ENCODE peak calls at places on chromosomes 4 and X, in four cellular contexts. R is GM12878, N is IMR-90, F is A549. Y is an unnamed sample.

GRCh38 chrX:22758807-22759481 is 240.8 kb upstream of the DDX53 start:
- DNase-seq in N (no peak), R (no peak), F (no peak), Y (no peak)

GRCh38 chrX:46628406-46629371 is 55.1 kb downstream of the CHST7 start:
- DNase-seq in F (no peak), R (peak), N (peak), Y (no peak)

GRCh38 chrX:151488677-151489076 is 74.8 kb upstream of the PASD1 start:
- DNase-seq in F (peak), R (no peak), N (no peak), Y (peak)

GRCh38 chrX:120456973-120457372 is 12.1 kb downstream of the LAMP2 start:
- DNase-seq in N (peak), R (no peak), F (no peak), Y (no peak)

GRCh38 chr4:90318208-90318607 is 191.0 kb downstream of the CCSER1 start:
- DNase-seq in N (peak), F (peak), R (no peak), Y (peak)

GRCh38 chrX:103565197-103565596 is 20.1 kb upstream of the TCEAL4 start:
- DNase-seq in N (no peak), F (no peak), R (no peak), Y (no peak)

GRCh38 chr4:52646096-52646495 is 13.0 kb downstream of the USP46 start:
- DNase-seq in F (no peak), N (no peak), R (no peak), Y (no peak)

GRCh38 chrX:40780123-40780522 is 44.8 kb upstream of the MED14 start:
- DNase-seq in F (no peak), N (no peak), R (no peak), Y (no peak)

GRCh38 chr4:45099471-45099870 is 373.1 kb upstream of the GNPDA2 start:
- DNase-seq in R (no peak), N (no peak), F (no peak), Y (no peak)

GRCh38 chr4:158729716-158730559 is 6.7 kb upstream of the PPID start:
- DNase-seq in R (peak), N (peak), F (peak), Y (peak)

GRCh38 chrX:40867352-40867751 is 132.0 kb upstream of the MED14 start:
- DNase-seq in R (no peak), F (peak), N (peak), Y (no peak)

GRCh38 chr4:40933272-40934053 is 183.7 kb downstream of the NSUN7 start:
- DNase-seq in N (peak), R (no peak), F (no peak), Y (no peak)

GRCh38 chr4:94577136-94577535 is 125.4 kb downstream of the PDLIM5 start:
- DNase-seq in F (no peak), N (peak), R (no peak), Y (no peak)

GRCh38 chrX:107107459-107107858 is 11.2 kb downstream of the RBM41 start:
- DNase-seq in R (no peak), F (no peak), N (no peak), Y (no peak)

GRCh38 chr4:157421365-157421764 is 200.8 kb downstream of the GRIA2 start:
- DNase-seq in N (no peak), F (no peak), R (no peak), Y (no peak)

GRCh38 chr4:6938758-6939201 is 29.2 kb downstream of the TBC1D14 start:
- DNase-seq in N (no peak), R (no peak), F (no peak), Y (no peak)

GRCh38 chr4:91837608-91838029 is 466.1 kb upstream of the GRID2 start:
- DNase-seq in N (no peak), F (peak), R (no peak), Y (peak)

GRCh38 chr4:185637162-185637875 is 102.0 kb upstream of the PDLIM3 start:
- DNase-seq in N (no peak), F (no peak), R (no peak), Y (no peak)

GRCh38 chr4:161564230-161564834 is 599.5 kb downstream of the FSTL5 start:
- DNase-seq in N (peak), F (peak), R (no peak), Y (no peak)

GRCh38 chr4:147831452-147832192 is 99.7 kb downstream of the ARHGAP10 start:
- DNase-seq in R (no peak), N (peak), F (peak), Y (no peak)

GRCh38 chrX:74383611-74384010 is 37.7 kb upstream of the SLC16A2 start:
- DNase-seq in R (no peak), F (peak), N (peak), Y (peak)

GRCh38 chrX:45524805-45525204 is 324.1 kb upstream of the DIPK2B start:
- DNase-seq in R (no peak), F (no peak), N (no peak), Y (no peak)

GRCh38 chrX:45749375-45749774 is 548.7 kb upstream of the DIPK2B start:
- DNase-seq in F (no peak), N (no peak), R (no peak), Y (no peak)

GRCh38 chr4:165301833-165302232 is 25.6 kb upstream of the MSMO1 start:
- DNase-seq in N (peak), F (no peak), R (no peak), Y (no peak)

GRCh38 chrX:70038951-70039350 is 10.8 kb downstream of the AWAT2 start:
- DNase-seq in R (no peak), F (no peak), N (no peak), Y (no peak)

GRCh38 chrX:10447577-10448214 is 172.7 kb downstream of the MID1 start:
- DNase-seq in N (peak), F (peak), R (no peak), Y (no peak)

GRCh38 chr4:23333946-23334878 is 555.6 kb downstream of the PPARGC1A start:
- DNase-seq in R (peak), F (peak), N (peak), Y (peak)
- TF ChIP-seq BHLHE40 in R (peak), F (no peak), N (no peak), Y (no peak)

GRCh38 chrX:148043456-148043855 is 62.3 kb downstream of the FMR1NB start:
- DNase-seq in F (no peak), N (peak), R (no peak), Y (no peak)
- TF ChIP-seq BHLHE40 in F (no peak), N (no peak), R (no peak), Y (no peak)

DNA sequence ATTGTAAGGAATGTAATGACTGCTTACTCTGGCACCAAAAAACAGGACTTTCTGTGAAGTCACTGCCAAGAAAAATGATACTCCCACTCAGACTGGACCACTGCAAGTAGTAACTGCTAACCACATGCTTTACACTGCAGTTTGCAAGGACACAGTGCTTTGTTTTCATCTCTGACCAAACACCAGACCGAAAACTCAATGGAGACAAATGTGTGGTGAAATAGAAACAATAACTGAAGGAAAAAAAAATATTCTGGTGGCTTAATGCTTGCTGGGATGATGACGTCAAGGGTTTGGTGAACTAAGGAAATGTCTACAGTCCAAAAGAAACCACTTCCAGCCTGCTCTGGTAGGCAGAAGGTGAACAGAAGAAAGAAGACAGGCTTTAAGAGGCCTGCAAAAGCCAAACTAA is 13.2 kb downstream of the GPC4 start:
- DNase-seq in F (no peak), N (peak), R (no peak), Y (no peak)
- TF ChIP-seq BHLHE40 in F (no peak), N (no peak), R (no peak), Y (no peak)

GRCh38 chr4:183838987-183839712 is 66.0 kb upstream of the STOX2 start:
- DNase-seq in F (peak), N (peak), R (no peak), Y (no peak)
- TF ChIP-seq BHLHE40 in F (no peak), N (no peak), R (no peak), Y (no peak)

DNA sequence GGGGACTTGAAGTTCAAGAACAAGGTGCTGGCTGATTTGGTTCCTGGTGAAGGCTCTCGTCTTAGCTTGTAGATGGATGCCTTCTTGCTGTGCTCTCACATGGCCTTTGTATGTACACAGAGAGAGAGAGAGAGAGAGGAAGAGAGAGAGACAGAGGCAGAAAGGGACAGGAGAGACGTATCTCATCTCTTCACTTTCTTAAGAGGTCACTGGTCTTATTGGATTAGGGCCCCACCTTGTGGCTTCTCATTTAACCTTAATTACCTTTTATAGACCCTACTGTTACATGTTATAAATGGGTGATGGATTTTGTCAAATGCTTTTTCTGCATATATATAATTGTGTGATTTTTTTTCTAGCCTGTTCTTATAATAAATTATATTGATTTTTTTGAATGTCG is 1444.2 kb downstream of the ADGRL3 start:
- DNase-seq in N (no peak), R (no peak), F (peak), Y (no peak)
- TF ChIP-seq BHLHE40 in N (no peak), R (no peak), F (no peak), Y (no peak)

GRCh38 chr4:152785639-152786517 is 6.1 kb downstream of the ARFIP1 start:
- DNase-seq in F (no peak), R (no peak), N (no peak), Y (no peak)
- TF ChIP-seq BHLHE40 in F (no peak), R (no peak), N (no peak), Y (no peak)

GRCh38 chrX:96182366-96182765 is 502.3 kb upstream of the DIAPH2 start:
- DNase-seq in R (no peak), N (peak), F (peak), Y (peak)

GRCh38 chrX:96183843-96184242 is 500.8 kb upstream of the DIAPH2 start:
- DNase-seq in R (no peak), F (peak), N (peak), Y (no peak)

DNA sequence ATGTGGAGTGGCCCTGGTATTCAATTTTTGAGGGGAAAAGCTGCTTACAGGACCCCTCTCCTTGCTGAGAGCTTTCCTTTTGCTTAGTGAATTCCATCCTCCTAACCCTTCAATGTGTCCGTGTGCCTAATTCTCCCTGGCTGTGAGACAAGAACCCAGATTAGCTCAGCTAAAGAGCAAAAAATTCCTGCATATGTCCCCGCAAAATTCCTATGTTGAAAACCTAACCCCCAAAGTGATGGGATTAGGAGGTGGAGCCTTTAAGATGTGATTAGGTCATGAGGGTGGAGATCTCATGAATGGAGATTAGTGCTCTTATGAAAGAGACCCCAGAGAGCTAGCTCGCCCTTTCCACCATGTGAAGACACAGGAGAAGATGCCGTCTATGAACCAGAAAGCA is 503.1 kb upstream of the DIAPH2 start:
- DNase-seq in N (no peak), R (no peak), F (no peak), Y (no peak)
- TF ChIP-seq BHLHE40 in N (no peak), R (no peak), F (no peak), Y (no peak)

GRCh38 chr4:56160631-56161030 is 211.9 kb downstream of the CEP135 start:
- DNase-seq in R (no peak), N (no peak), F (no peak), Y (no peak)

GRCh38 chr4:56155432-56155831 is 206.7 kb downstream of the CEP135 start:
- DNase-seq in N (no peak), R (no peak), F (no peak), Y (no peak)

GRCh38 chr4:56156141-56156540 is 207.4 kb downstream of the CEP135 start:
- DNase-seq in N (no peak), F (no peak), R (no peak), Y (no peak)

GRCh38 chr4:56158483-56158882 is 209.7 kb downstream of the CEP135 start:
- DNase-seq in N (no peak), R (no peak), F (no peak), Y (no peak)
- TF ChIP-seq BHLHE40 in N (no peak), R (no peak), F (no peak), Y (no peak)

Y was measured in HEK293T.